ENCODE peak calls at places on chromosomes 6 and 20, in six cellular contexts. C is GM23248, X is D341Med, T is Panc1, Z is left cardiac atrium, O is putamen. P is an unnamed sample.
A peak's percentile ranks its signal among the peaks of the same experiment; 100 is the strongest.

GRCh38 chr20:40681684-40682083 is 7.4 kb downstream of the MAFB start:
- DNase-seq in C (no peak), T (no peak), O (no peak), X (no peak), Z (no peak), P (no peak)

GRCh38 chr6:169915769-169916550 is 164.5 kb downstream of the ERMARD start:
- DNase-seq in O (no peak), Z (peak; percentile 70), C (no peak), X (no peak), T (no peak), P (no peak)

GRCh38 chr20:55579802-55580201 is 425.5 kb downstream of the CBLN4 start:
- DNase-seq in X (no peak), O (no peak), T (no peak), Z (no peak), C (no peak), P (no peak)

GRCh38 chr6:169112483-169113320 is 140.9 kb downstream of the THBS2 start:
- DNase-seq in O (no peak), Z (no peak), T (no peak), C (no peak), X (no peak), P (no peak)

GRCh38 chr20:24669701-24670100 is 200.3 kb downstream of the SYNDIG1 start:
- DNase-seq in T (no peak), C (no peak), X (no peak), Z (no peak), O (no peak), P (no peak)

GRCh38 chr6:44049163-44049988 is 77.9 kb downstream of the MRPL14 start:
- DNase-seq in Z (no peak), O (no peak), X (no peak), T (no peak), C (peak; percentile 84), P (peak; percentile 82)

GRCh38 chr6:25166955-25167753 is 112.0 kb upstream of the CARMIL1 start:
- DNase-seq in O (no peak), C (no peak), Z (no peak), X (no peak), T (no peak), P (no peak)

GRCh38 chr6:170262481-170263088 is 28.3 kb downstream of the DLL1 start:
- DNase-seq in X (no peak), T (no peak), Z (no peak), C (no peak), O (peak; percentile 77), P (no peak)

GRCh38 chr20:53907968-53908751 is 162.2 kb downstream of the BCAS1 start:
- DNase-seq in T (no peak), O (no peak), Z (no peak), C (no peak), X (no peak), P (no peak)

GRCh38 chr6:14454467-14454763 is 336.8 kb downstream of the CD83 start:
- DNase-seq in O (no peak), X (no peak), T (no peak), Z (no peak), C (no peak), P (no peak)

GRCh38 chr6:106186714-106187113 is 100.6 kb downstream of the PRDM1 start:
- DNase-seq in Z (no peak), O (no peak), C (no peak), X (no peak), T (no peak), P (no peak)

GRCh38 chr20:48783533-48784272 is 44.1 kb downstream of the PREX1 start:
- DNase-seq in X (no peak), O (no peak), T (no peak), C (peak; percentile 18), Z (no peak), P (peak; percentile 43)

GRCh38 chr20:62835931-62836861 is 19.3 kb downstream of the COL9A3 start:
- DNase-seq in Z (no peak), O (no peak), T (no peak), C (peak; percentile 69), X (no peak), P (no peak)

GRCh38 chr20:3661836-3662665 is 1.1 kb downstream of the GFRA4 start:
- DNase-seq in T (no peak), X (peak; percentile 24), Z (no peak), O (no peak), C (no peak), P (no peak)

GRCh38 chr6:141254336-141254735 is 878.4 kb upstream of the GJE1 start:
- DNase-seq in X (no peak), O (no peak), T (no peak), C (no peak), Z (no peak), P (no peak)

GRCh38 chr20:51731771-51732453 is 36.3 kb downstream of the ATP9A start:
- DNase-seq in Z (no peak), C (peak; percentile 8), X (no peak), T (no peak), O (peak; percentile 76), P (no peak)

GRCh38 chr6:143592335-143592734 is 80.8 kb upstream of the FUCA2 start:
- DNase-seq in Z (no peak), C (peak; percentile 17), X (no peak), T (no peak), O (no peak), P (peak; percentile 49)

GRCh38 chr6:105121981-105122380 is 57.8 kb downstream of the POPDC3 start:
- DNase-seq in X (no peak), T (no peak), C (no peak), O (no peak), Z (no peak), P (no peak)

GRCh38 chr20:22797103-22797502 is 212.7 kb upstream of the FOXA2 start:
- DNase-seq in X (no peak), C (no peak), O (no peak), T (no peak), Z (no peak), P (peak; percentile 91)

GRCh38 chr6:109762166-109762565 is 71.1 kb downstream of the FIG4 start:
- DNase-seq in C (no peak), O (no peak), Z (no peak), X (no peak), T (no peak), P (no peak)

GRCh38 chr6:34697904-34698557 is 1.5 kb upstream of the ILRUN start:
- DNase-seq in T (no peak), O (no peak), Z (no peak), C (no peak), X (no peak), P (no peak)

GRCh38 chr6:122033564-122034181 is 365.8 kb upstream of the HSF2 start:
- DNase-seq in Z (no peak), C (peak; percentile 81), O (peak; percentile 35), T (peak; percentile 60), X (peak; percentile 48), P (peak; percentile 56)

GRCh38 chr20:13800728-13801134 is 15.9 kb downstream of the NDUFAF5 start:
- DNase-seq in C (peak; percentile 76), Z (peak; percentile 92), O (no peak), X (peak; percentile 83), T (no peak), P (peak; percentile 88)

GRCh38 chr6:139262519-139263300 is 29.1 kb downstream of the TXLNB start:
- DNase-seq in O (no peak), T (no peak), Z (no peak), C (peak; percentile 30), X (no peak), P (no peak)

GRCh38 chr6:106702451-106703110 is 73.2 kb downstream of the QRSL1 start:
- DNase-seq in C (no peak), O (no peak), Z (no peak), X (no peak), T (no peak), P (no peak)

GRCh38 chr20:48656661-48657211 is 171.1 kb downstream of the PREX1 start:
- DNase-seq in O (peak; percentile 99), Z (no peak), X (peak; percentile 54), C (peak; percentile 20), T (no peak), P (peak; percentile 25)

GRCh38 chr6:143150291-143150690 is 89.6 kb downstream of the AIG1 start:
- DNase-seq in T (no peak), C (peak; percentile 69), X (no peak), O (no peak), Z (no peak), P (no peak)

GRCh38 chr6:169709293-169709692 is 7.4 kb downstream of the C6orf120 start:
- DNase-seq in C (no peak), T (no peak), O (no peak), X (no peak), Z (no peak), P (no peak)

GRCh38 chr20:49993301-49993751 is 10.5 kb downstream of the SNAI1 start:
- DNase-seq in C (no peak), Z (no peak), O (no peak), T (no peak), X (no peak), P (no peak)

GRCh38 chr6:1388081-1388926 is 1.1 kb upstream of the FOXF2 start:
- DNase-seq in Z (no peak), T (no peak), X (peak; percentile 77), O (no peak), C (no peak), P (no peak)

GRCh38 chr6:157513004-157513603 is 132.1 kb downstream of the ZDHHC14 start:
- DNase-seq in O (no peak), X (no peak), T (no peak), C (no peak), Z (no peak), P (no peak)

GRCh38 chr6:112298816-112299281 is 44.5 kb upstream of the LAMA4 start:
- DNase-seq in O (no peak), C (peak; percentile 93), Z (no peak), T (no peak), X (no peak), P (peak; percentile 98)